ENCODE peak calls at places on chromosomes 16 and 17, in ten cellular contexts. R, I, P, M, U, W, G, Y, H and D are unnamed samples. For H3K4me1, the result is how much of the 10 kb centered on the place peaks cover.

GRCh38 chr17:78197147-78197830 is 10.1 kb downstream of the AFMID start:
- DNase-seq in R (no peak), I (no peak), P (no peak), M (no peak), W (no peak), Y (no peak), G (no peak), H (no peak), U (no peak), D (no peak)

GRCh38 chr17:42459983-42460300 is 1.3 kb downstream of the ATP6V0A1 start:
- DNase-seq in W (no peak), Y (no peak), P (no peak), G (peak), R (no peak), H (no peak), I (no peak), U (no peak), M (no peak), D (no peak)

GRCh38 chr17:47267354-47267828 is 13.8 kb downstream of the ITGB3 start:
- DNase-seq in P (no peak), R (no peak), W (no peak), U (no peak), H (no peak), Y (no peak), G (no peak), I (no peak), M (no peak), D (no peak)

GRCh38 chr16:16861546-16861945 is 482.6 kb downstream of the NPIPA7 start:
- DNase-seq in I (peak), P (no peak), H (no peak), G (peak), Y (no peak), W (peak), U (no peak), M (peak), R (peak), D (no peak)

GRCh38 chr17:76281573-76282371 is 16.6 kb downstream of the UBALD2 start:
- DNase-seq in G (no peak), H (no peak), I (no peak), P (no peak), U (no peak), W (no peak), Y (no peak), M (no peak), R (no peak), D (no peak)

GRCh38 chr17:65797809-65798208 is 236.4 kb upstream of the AXIN2 start:
- DNase-seq in H (peak), Y (no peak), U (no peak), R (peak), G (peak), I (no peak), W (no peak), P (no peak), M (no peak), D (no peak)

GRCh38 chr17:62718420-62718819 is 89.7 kb downstream of the MARCHF10 start:
- DNase-seq in R (no peak), W (no peak), P (no peak), I (no peak), H (no peak), G (no peak), M (no peak), Y (no peak), U (no peak), D (no peak)

GRCh38 chr17:45936610-45937009 is 42.3 kb downstream of the MAPT start:
- DNase-seq in Y (no peak), M (no peak), P (no peak), W (no peak), I (no peak), R (no peak), H (no peak), U (no peak), G (peak), D (peak)

GRCh38 chr16:85395913-85396878 is 216.9 kb upstream of the GSE1 start:
- DNase-seq in G (peak), H (no peak), I (no peak), R (no peak), Y (no peak), M (no peak), U (peak), P (no peak), W (no peak), D (peak)

GRCh38 chr16:58035356-58036170 is 10.0 kb downstream of the MMP15 start:
- DNase-seq in W (no peak), M (no peak), G (peak), I (no peak), R (no peak), P (no peak), Y (no peak), U (no peak), H (no peak), D (no peak)

GRCh38 chr17:81097134-81097942 is 62.4 kb downstream of the BAIAP2 start:
- DNase-seq in P (peak), G (peak), H (peak), U (no peak), I (peak), M (no peak), W (peak), R (peak), Y (no peak), D (no peak)

GRCh38 chr17:83189673-83190385 is 110.4 kb downstream of the METRNL start:
- DNase-seq in R (no peak), P (no peak), Y (peak), W (no peak), I (no peak), M (no peak), U (peak), G (no peak), H (no peak), D (peak)

DNA sequence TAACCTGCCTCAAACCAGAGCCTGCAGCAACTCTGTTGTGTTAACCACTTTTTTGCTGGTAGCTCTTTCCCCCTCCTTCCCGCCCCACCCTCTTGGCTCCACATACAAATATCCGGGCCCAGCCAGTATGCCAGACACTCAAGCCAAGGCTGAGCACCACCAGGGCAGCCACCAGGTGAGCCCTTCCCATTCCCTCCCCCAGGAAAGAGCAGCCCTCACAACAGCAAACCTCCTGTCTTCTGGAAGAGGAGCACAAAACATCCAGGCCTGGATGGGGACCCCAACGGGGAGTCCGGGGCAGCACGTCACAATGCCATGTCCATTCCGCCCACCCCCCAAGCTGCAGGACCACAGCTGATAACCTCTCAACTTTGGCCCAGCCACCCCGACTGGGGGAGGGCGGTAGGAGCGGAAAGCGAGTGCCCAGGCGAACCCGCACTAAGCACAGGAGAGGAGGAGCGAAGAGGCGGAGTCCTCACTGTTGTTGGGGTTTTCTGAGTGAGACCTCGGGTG is 757 bp downstream of the ORMDL3 start:
- DNase-seq in W (peak), M (no peak), I (no peak), G (peak), H (no peak), U (peak), Y (no peak), P (no peak), R (peak), D (no peak)
- H3K4me1 ChIP-seq in W (under half), M (under half), I (under half), G (under half), H (under half), U (half or more), Y (under half), P (half or more), R (under half), D (under half)

DNA sequence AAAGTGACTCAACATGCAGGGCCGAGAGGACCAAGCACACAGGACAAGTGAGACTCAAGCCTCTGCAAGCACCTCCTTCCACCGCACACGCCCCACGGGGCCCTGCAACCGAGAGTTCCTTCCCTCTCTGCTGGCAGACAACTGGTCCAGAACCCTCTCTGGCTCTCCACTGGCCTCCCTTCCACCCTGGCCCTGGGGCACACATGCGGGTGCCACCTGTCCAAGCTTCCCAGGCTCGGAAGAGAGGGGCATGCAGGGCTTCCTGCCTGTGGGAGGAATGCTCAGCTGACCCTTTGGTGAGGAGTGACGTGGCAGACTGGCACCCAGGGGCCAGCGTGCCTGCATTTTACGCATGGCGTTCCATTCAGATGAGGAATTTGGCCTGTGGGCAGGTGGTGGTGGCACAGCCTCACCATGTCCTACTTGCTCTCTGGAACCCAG is 59.8 kb downstream of the PIPOX start:
- DNase-seq in P (no peak), R (no peak), W (no peak), Y (no peak), U (no peak), G (peak), I (no peak), M (no peak), H (no peak), D (no peak)
- TF ChIP-seq POLR2AphosphoS5 in P (no peak), R (no peak), W (no peak), Y (no peak), U (no peak), G (no peak), I (no peak), M (no peak), H (no peak), D (no peak)

GRCh38 chr17:27579304-27579703 is 51.7 kb upstream of the LGALS9 start:
- DNase-seq in I (no peak), H (no peak), M (no peak), G (no peak), P (no peak), U (no peak), R (no peak), Y (no peak), W (no peak), D (no peak)

GRCh38 chr17:27577884-27578717 is 52.9 kb upstream of the LGALS9 start:
- DNase-seq in M (no peak), U (no peak), R (no peak), P (no peak), I (no peak), Y (no peak), W (no peak), H (no peak), G (peak), D (no peak)

GRCh38 chr17:27581016-27581415 is 50.0 kb upstream of the LGALS9 start:
- DNase-seq in G (no peak), H (no peak), I (no peak), R (no peak), U (no peak), M (no peak), W (no peak), Y (no peak), P (no peak), D (no peak)

GRCh38 chr17:27578718-27579085 is 52.3 kb upstream of the LGALS9 start:
- DNase-seq in U (no peak), H (no peak), W (no peak), R (no peak), P (no peak), M (no peak), Y (no peak), G (no peak), I (no peak), D (no peak)

GRCh38 chr17:27579897-27580321 is 51.1 kb upstream of the LGALS9 start:
- DNase-seq in M (no peak), I (no peak), G (no peak), U (no peak), R (no peak), Y (no peak), W (no peak), P (no peak), H (no peak), D (no peak)
- H3K4me1 ChIP-seq in M (under half), I (half or more), G (half or more), U (under half), R (under half), Y (under half), W (under half), P (under half), H (under half), D (under half)

GRCh38 chr17:57420674-57421392 is 164.5 kb downstream of the MSI2 start:
- DNase-seq in W (peak), G (peak), R (no peak), Y (no peak), M (no peak), P (no peak), H (no peak), U (no peak), I (no peak), D (no peak)
- TF ChIP-seq POLR2AphosphoS5 in W (peak), G (peak), R (no peak), Y (no peak), M (no peak), P (no peak), H (no peak), U (no peak), I (no peak), D (no peak)

DNA sequence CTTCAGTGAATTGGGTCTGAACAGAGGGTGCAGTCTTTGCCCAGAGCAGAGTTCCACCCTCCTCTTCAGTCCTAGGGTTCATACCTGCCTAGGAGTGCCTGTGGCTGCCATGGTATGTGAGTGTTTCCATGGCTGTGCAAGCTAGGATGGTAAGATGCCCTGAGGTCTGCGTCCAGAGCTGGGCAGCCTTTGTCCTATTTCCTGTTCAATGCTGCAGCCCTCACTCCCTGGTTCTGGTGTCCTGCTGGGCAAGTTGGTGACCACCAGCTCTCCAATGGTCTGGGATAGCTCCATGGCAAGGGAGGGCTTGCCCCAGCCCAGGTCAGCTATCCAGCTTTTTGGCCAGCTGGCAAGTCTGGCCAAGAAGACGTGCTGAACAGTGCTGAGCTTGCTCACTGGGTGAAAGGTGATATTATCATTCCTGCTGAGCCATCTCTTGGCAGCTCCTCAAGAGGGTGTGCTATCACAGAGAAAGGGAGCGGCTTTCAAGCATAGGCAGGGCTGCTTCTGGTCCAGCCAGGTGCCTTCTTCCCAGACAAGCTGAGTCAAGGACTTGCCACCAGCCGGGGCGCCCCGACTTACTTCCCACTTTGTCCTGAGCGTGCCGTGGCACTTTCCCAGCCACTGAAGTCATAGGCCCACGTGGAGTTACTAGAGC is 13.0 kb upstream of the NFATC3 start:
- DNase-seq in R (no peak), G (no peak), I (no peak), U (no peak), W (peak), H (no peak), Y (no peak), M (no peak), P (peak), D (no peak)
- H3K4me1 ChIP-seq in R (under half), G (under half), I (under half), U (half or more), W (under half), H (under half), Y (under half), M (under half), P (under half), D (under half)

DNA sequence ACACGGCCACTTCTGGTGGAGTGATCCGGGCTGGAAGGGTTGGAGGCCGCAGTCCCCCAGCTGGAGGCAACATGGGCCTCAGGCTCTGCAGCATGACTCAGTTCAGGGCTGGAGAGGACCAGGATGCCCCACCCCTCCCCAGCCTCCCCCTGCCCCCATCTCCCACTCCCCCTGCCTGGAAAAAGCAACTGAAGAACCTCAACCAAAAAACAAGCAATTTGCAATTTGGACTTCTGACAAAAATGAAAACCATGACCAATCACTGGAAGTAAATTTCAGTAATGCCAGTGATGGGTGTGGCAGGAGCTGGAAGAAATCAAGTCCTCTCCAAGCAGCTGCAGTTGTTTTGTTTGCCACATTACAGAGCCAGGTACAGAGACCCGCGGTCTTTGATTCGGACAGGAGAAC is 6.6 kb upstream of the MIF4GD start:
- DNase-seq in G (no peak), R (no peak), U (no peak), P (no peak), M (no peak), H (no peak), I (no peak), W (no peak), Y (no peak), D (no peak)
- TF ChIP-seq POLR2AphosphoS5 in G (no peak), R (no peak), U (no peak), P (no peak), M (no peak), H (no peak), I (no peak), W (no peak), Y (no peak), D (no peak)

GRCh38 chr16:67459858-67460144 is 21.2 kb downstream of the ATP6V0D1 start:
- DNase-seq in H (no peak), P (no peak), G (no peak), R (no peak), M (no peak), I (no peak), W (no peak), U (no peak), Y (no peak), D (no peak)
- H3K4me1 ChIP-seq in H (under half), P (half or more), G (half or more), R (under half), M (under half), I (under half), W (half or more), U (half or more), Y (half or more), D (under half)

GRCh38 chr17:17306181-17306580 is 3.0 kb downstream of the NT5M start:
- DNase-seq in H (no peak), Y (no peak), P (no peak), I (no peak), M (no peak), W (no peak), U (no peak), G (no peak), R (no peak), D (no peak)

GRCh38 chr17:17305282-17305801 is 2.2 kb downstream of the NT5M start:
- DNase-seq in Y (no peak), G (peak), M (no peak), P (no peak), I (no peak), R (no peak), W (peak), U (peak), H (no peak), D (no peak)

GRCh38 chr17:17303010-17303846 is at the start of gene NT5M:
- DNase-seq in G (peak), M (no peak), P (no peak), R (peak), W (peak), H (no peak), Y (no peak), U (peak), I (no peak), D (peak)

GRCh38 chr17:17303847-17304490 is 796 bp downstream of the NT5M start:
- DNase-seq in I (no peak), M (no peak), W (no peak), G (peak), U (no peak), H (no peak), Y (no peak), P (no peak), R (no peak), D (no peak)

GRCh38 chr17:17304521-17304985 is 1.4 kb downstream of the NT5M start:
- DNase-seq in P (no peak), W (no peak), Y (no peak), U (no peak), H (no peak), I (no peak), M (no peak), R (no peak), G (no peak), D (no peak)
- TF ChIP-seq POLR2AphosphoS5 in P (no peak), W (no peak), Y (no peak), U (no peak), H (no peak), I (no peak), M (no peak), R (no peak), G (no peak), D (no peak)